ENCODE peak calls at places on chromosomes 3 and 15, in nine cellular contexts. One of them, this sample, is unnamed.

GRCh38 chr15:87287156-87287555 is 969.4 kb downstream of the NTRK3 start:
- DNase-seq in non-pigmented ciliary epithelial cell: peak; percentile 40
- DNase-seq in OCI-LY7: no peak
- DNase-seq in AG10803: peak; percentile 80
- DNase-seq in stimulated activated CD8-positive, alpha-beta memory T cell treated with anti-CD3 and anti-CD28 coated beads, Interleukin-12 subunit alpha, Interleukin-12 subunit beta, amount 100 ng/mL, for 1 hour: no peak
- DNase-seq in T-helper 2 cell treated with Interferon-gamma antibody and Interleukin-4, amounts not matched to agents 5 μg/mL and 100 μg/mL, for 36 hours: no peak
- DNase-seq in activated T-helper 1 cell treated with anti-CD3 and anti-CD28 coated beads, Interleukin-2, amount 50 U/mL, for 16 hours: no peak
- DNase-seq in NCI-H2081: no peak
- DNase-seq in activated effector memory CD4-positive, alpha-beta T cell treated with anti-CD3 and anti-CD28 coated beads, Interleukin-2, amount 50 U/mL, for 16 hours: no peak
- DNase-seq in this sample: no peak

GRCh38 chr15:25688166-25688565 is 175.0 kb downstream of the ATP10A start:
- DNase-seq in AG10803: no peak
- DNase-seq in T-helper 2 cell treated with Interferon-gamma antibody and Interleukin-4, amounts not matched to agents 5 μg/mL and 100 μg/mL, for 36 hours: no peak
- DNase-seq in stimulated activated CD8-positive, alpha-beta memory T cell treated with anti-CD3 and anti-CD28 coated beads, Interleukin-12 subunit alpha, Interleukin-12 subunit beta, amount 100 ng/mL, for 1 hour: no peak
- DNase-seq in OCI-LY7: no peak
- DNase-seq in NCI-H2081: no peak
- DNase-seq in activated effector memory CD4-positive, alpha-beta T cell treated with anti-CD3 and anti-CD28 coated beads, Interleukin-2, amount 50 U/mL, for 16 hours: no peak
- DNase-seq in non-pigmented ciliary epithelial cell: no peak
- DNase-seq in activated T-helper 1 cell treated with anti-CD3 and anti-CD28 coated beads, Interleukin-2, amount 50 U/mL, for 16 hours: no peak
- DNase-seq in this sample: no peak

GRCh38 chr3:177935008-177935407 is 601.2 kb upstream of the KCNMB2 start:
- DNase-seq in T-helper 2 cell treated with Interferon-gamma antibody and Interleukin-4, amounts not matched to agents 5 μg/mL and 100 μg/mL, for 36 hours: no peak
- DNase-seq in AG10803: no peak
- DNase-seq in non-pigmented ciliary epithelial cell: no peak
- DNase-seq in activated T-helper 1 cell treated with anti-CD3 and anti-CD28 coated beads, Interleukin-2, amount 50 U/mL, for 16 hours: no peak
- DNase-seq in OCI-LY7: no peak
- DNase-seq in stimulated activated CD8-positive, alpha-beta memory T cell treated with anti-CD3 and anti-CD28 coated beads, Interleukin-12 subunit alpha, Interleukin-12 subunit beta, amount 100 ng/mL, for 1 hour: no peak
- DNase-seq in NCI-H2081: no peak
- DNase-seq in activated effector memory CD4-positive, alpha-beta T cell treated with anti-CD3 and anti-CD28 coated beads, Interleukin-2, amount 50 U/mL, for 16 hours: no peak
- DNase-seq in this sample: no peak

GRCh38 chr15:57356636-57357035 is 19.7 kb upstream of the CGNL1 start:
- DNase-seq in AG10803: peak; percentile 80
- DNase-seq in stimulated activated CD8-positive, alpha-beta memory T cell treated with anti-CD3 and anti-CD28 coated beads, Interleukin-12 subunit alpha, Interleukin-12 subunit beta, amount 100 ng/mL, for 1 hour: no peak
- DNase-seq in non-pigmented ciliary epithelial cell: peak; percentile 49
- DNase-seq in activated T-helper 1 cell treated with anti-CD3 and anti-CD28 coated beads, Interleukin-2, amount 50 U/mL, for 16 hours: no peak
- DNase-seq in T-helper 2 cell treated with Interferon-gamma antibody and Interleukin-4, amounts not matched to agents 5 μg/mL and 100 μg/mL, for 36 hours: no peak
- DNase-seq in NCI-H2081: no peak
- DNase-seq in OCI-LY7: no peak
- DNase-seq in activated effector memory CD4-positive, alpha-beta T cell treated with anti-CD3 and anti-CD28 coated beads, Interleukin-2, amount 50 U/mL, for 16 hours: no peak
- DNase-seq in this sample: no peak

GRCh38 chr3:42066516-42067181 is 24.5 kb upstream of the TRAK1 start:
- DNase-seq in NCI-H2081: peak; percentile 20
- DNase-seq in activated effector memory CD4-positive, alpha-beta T cell treated with anti-CD3 and anti-CD28 coated beads, Interleukin-2, amount 50 U/mL, for 16 hours: no peak
- DNase-seq in non-pigmented ciliary epithelial cell: no peak
- DNase-seq in stimulated activated CD8-positive, alpha-beta memory T cell treated with anti-CD3 and anti-CD28 coated beads, Interleukin-12 subunit alpha, Interleukin-12 subunit beta, amount 100 ng/mL, for 1 hour: no peak
- DNase-seq in OCI-LY7: peak; percentile 41
- DNase-seq in AG10803: peak; percentile 90
- DNase-seq in activated T-helper 1 cell treated with anti-CD3 and anti-CD28 coated beads, Interleukin-2, amount 50 U/mL, for 16 hours: no peak
- DNase-seq in T-helper 2 cell treated with Interferon-gamma antibody and Interleukin-4, amounts not matched to agents 5 μg/mL and 100 μg/mL, for 36 hours: no peak
- DNase-seq in this sample: no peak

GRCh38 chr15:70526221-70526973 is 237.0 kb downstream of the UACA start:
- DNase-seq in OCI-LY7: peak; percentile 38
- DNase-seq in activated effector memory CD4-positive, alpha-beta T cell treated with anti-CD3 and anti-CD28 coated beads, Interleukin-2, amount 50 U/mL, for 16 hours: no peak
- DNase-seq in T-helper 2 cell treated with Interferon-gamma antibody and Interleukin-4, amounts not matched to agents 5 μg/mL and 100 μg/mL, for 36 hours: no peak
- DNase-seq in activated T-helper 1 cell treated with anti-CD3 and anti-CD28 coated beads, Interleukin-2, amount 50 U/mL, for 16 hours: no peak
- DNase-seq in stimulated activated CD8-positive, alpha-beta memory T cell treated with anti-CD3 and anti-CD28 coated beads, Interleukin-12 subunit alpha, Interleukin-12 subunit beta, amount 100 ng/mL, for 1 hour: no peak
- DNase-seq in NCI-H2081: peak; percentile 91
- DNase-seq in AG10803: peak; percentile 76
- DNase-seq in non-pigmented ciliary epithelial cell: peak; percentile 53
- DNase-seq in this sample: peak; percentile 29

GRCh38 chr15:31471731-31472430 is 145.2 kb downstream of the KLF13 start:
- DNase-seq in OCI-LY7: no peak
- DNase-seq in stimulated activated CD8-positive, alpha-beta memory T cell treated with anti-CD3 and anti-CD28 coated beads, Interleukin-12 subunit alpha, Interleukin-12 subunit beta, amount 100 ng/mL, for 1 hour: no peak
- DNase-seq in activated T-helper 1 cell treated with anti-CD3 and anti-CD28 coated beads, Interleukin-2, amount 50 U/mL, for 16 hours: no peak
- DNase-seq in non-pigmented ciliary epithelial cell: peak; percentile 84
- DNase-seq in activated effector memory CD4-positive, alpha-beta T cell treated with anti-CD3 and anti-CD28 coated beads, Interleukin-2, amount 50 U/mL, for 16 hours: no peak
- DNase-seq in T-helper 2 cell treated with Interferon-gamma antibody and Interleukin-4, amounts not matched to agents 5 μg/mL and 100 μg/mL, for 36 hours: no peak
- DNase-seq in AG10803: peak; percentile 94
- DNase-seq in NCI-H2081: no peak
- DNase-seq in this sample: no peak

GRCh38 chr15:75098371-75098770 is 75.0 kb downstream of the PPCDC start:
- DNase-seq in NCI-H2081: no peak
- DNase-seq in activated T-helper 1 cell treated with anti-CD3 and anti-CD28 coated beads, Interleukin-2, amount 50 U/mL, for 16 hours: no peak
- DNase-seq in non-pigmented ciliary epithelial cell: no peak
- DNase-seq in T-helper 2 cell treated with Interferon-gamma antibody and Interleukin-4, amounts not matched to agents 5 μg/mL and 100 μg/mL, for 36 hours: no peak
- DNase-seq in AG10803: no peak
- DNase-seq in stimulated activated CD8-positive, alpha-beta memory T cell treated with anti-CD3 and anti-CD28 coated beads, Interleukin-12 subunit alpha, Interleukin-12 subunit beta, amount 100 ng/mL, for 1 hour: no peak
- DNase-seq in activated effector memory CD4-positive, alpha-beta T cell treated with anti-CD3 and anti-CD28 coated beads, Interleukin-2, amount 50 U/mL, for 16 hours: no peak
- DNase-seq in OCI-LY7: no peak
- DNase-seq in this sample: no peak

GRCh38 chr3:183880121-183880520 is 4.6 kb downstream of the PARL start:
- DNase-seq in T-helper 2 cell treated with Interferon-gamma antibody and Interleukin-4, amounts not matched to agents 5 μg/mL and 100 μg/mL, for 36 hours: no peak
- DNase-seq in activated effector memory CD4-positive, alpha-beta T cell treated with anti-CD3 and anti-CD28 coated beads, Interleukin-2, amount 50 U/mL, for 16 hours: no peak
- DNase-seq in OCI-LY7: no peak
- DNase-seq in NCI-H2081: no peak
- DNase-seq in AG10803: no peak
- DNase-seq in non-pigmented ciliary epithelial cell: no peak
- DNase-seq in stimulated activated CD8-positive, alpha-beta memory T cell treated with anti-CD3 and anti-CD28 coated beads, Interleukin-12 subunit alpha, Interleukin-12 subunit beta, amount 100 ng/mL, for 1 hour: no peak
- DNase-seq in activated T-helper 1 cell treated with anti-CD3 and anti-CD28 coated beads, Interleukin-2, amount 50 U/mL, for 16 hours: no peak
- DNase-seq in this sample: no peak

GRCh38 chr3:161648071-161648470 is 151.5 kb downstream of the OTOL1 start:
- DNase-seq in OCI-LY7: no peak
- DNase-seq in activated T-helper 1 cell treated with anti-CD3 and anti-CD28 coated beads, Interleukin-2, amount 50 U/mL, for 16 hours: no peak
- DNase-seq in T-helper 2 cell treated with Interferon-gamma antibody and Interleukin-4, amounts not matched to agents 5 μg/mL and 100 μg/mL, for 36 hours: no peak
- DNase-seq in AG10803: no peak
- DNase-seq in non-pigmented ciliary epithelial cell: no peak
- DNase-seq in stimulated activated CD8-positive, alpha-beta memory T cell treated with anti-CD3 and anti-CD28 coated beads, Interleukin-12 subunit alpha, Interleukin-12 subunit beta, amount 100 ng/mL, for 1 hour: no peak
- DNase-seq in NCI-H2081: no peak
- DNase-seq in activated effector memory CD4-positive, alpha-beta T cell treated with anti-CD3 and anti-CD28 coated beads, Interleukin-2, amount 50 U/mL, for 16 hours: no peak
- DNase-seq in this sample: no peak

GRCh38 chr3:177585271-177585670 is 388.0 kb upstream of the TBL1XR1 start:
- DNase-seq in stimulated activated CD8-positive, alpha-beta memory T cell treated with anti-CD3 and anti-CD28 coated beads, Interleukin-12 subunit alpha, Interleukin-12 subunit beta, amount 100 ng/mL, for 1 hour: no peak
- DNase-seq in AG10803: no peak
- DNase-seq in OCI-LY7: no peak
- DNase-seq in non-pigmented ciliary epithelial cell: no peak
- DNase-seq in activated T-helper 1 cell treated with anti-CD3 and anti-CD28 coated beads, Interleukin-2, amount 50 U/mL, for 16 hours: no peak
- DNase-seq in NCI-H2081: no peak
- DNase-seq in activated effector memory CD4-positive, alpha-beta T cell treated with anti-CD3 and anti-CD28 coated beads, Interleukin-2, amount 50 U/mL, for 16 hours: no peak
- DNase-seq in T-helper 2 cell treated with Interferon-gamma antibody and Interleukin-4, amounts not matched to agents 5 μg/mL and 100 μg/mL, for 36 hours: no peak
- DNase-seq in this sample: no peak

GRCh38 chr3:48119495-48120193 is 68.6 kb downstream of the CDC25A start:
- DNase-seq in non-pigmented ciliary epithelial cell: no peak
- DNase-seq in stimulated activated CD8-positive, alpha-beta memory T cell treated with anti-CD3 and anti-CD28 coated beads, Interleukin-12 subunit alpha, Interleukin-12 subunit beta, amount 100 ng/mL, for 1 hour: no peak
- DNase-seq in NCI-H2081: no peak
- DNase-seq in activated T-helper 1 cell treated with anti-CD3 and anti-CD28 coated beads, Interleukin-2, amount 50 U/mL, for 16 hours: no peak
- DNase-seq in AG10803: peak; percentile 60
- DNase-seq in OCI-LY7: no peak
- DNase-seq in T-helper 2 cell treated with Interferon-gamma antibody and Interleukin-4, amounts not matched to agents 5 μg/mL and 100 μg/mL, for 36 hours: no peak
- DNase-seq in activated effector memory CD4-positive, alpha-beta T cell treated with anti-CD3 and anti-CD28 coated beads, Interleukin-2, amount 50 U/mL, for 16 hours: no peak
- DNase-seq in this sample: no peak

GRCh38 chr15:42914728-42915497 is 5.7 kb downstream of the TTBK2 start:
- DNase-seq in T-helper 2 cell treated with Interferon-gamma antibody and Interleukin-4, amounts not matched to agents 5 μg/mL and 100 μg/mL, for 36 hours: no peak
- DNase-seq in AG10803: no peak
- DNase-seq in activated effector memory CD4-positive, alpha-beta T cell treated with anti-CD3 and anti-CD28 coated beads, Interleukin-2, amount 50 U/mL, for 16 hours: no peak
- DNase-seq in stimulated activated CD8-positive, alpha-beta memory T cell treated with anti-CD3 and anti-CD28 coated beads, Interleukin-12 subunit alpha, Interleukin-12 subunit beta, amount 100 ng/mL, for 1 hour: no peak
- DNase-seq in OCI-LY7: no peak
- DNase-seq in NCI-H2081: no peak
- DNase-seq in non-pigmented ciliary epithelial cell: no peak
- DNase-seq in activated T-helper 1 cell treated with anti-CD3 and anti-CD28 coated beads, Interleukin-2, amount 50 U/mL, for 16 hours: no peak
- DNase-seq in this sample: no peak

GRCh38 chr15:67836134-67836455 is 3.8 kb downstream of the RNU6-1 start:
- DNase-seq in stimulated activated CD8-positive, alpha-beta memory T cell treated with anti-CD3 and anti-CD28 coated beads, Interleukin-12 subunit alpha, Interleukin-12 subunit beta, amount 100 ng/mL, for 1 hour: no peak
- DNase-seq in activated effector memory CD4-positive, alpha-beta T cell treated with anti-CD3 and anti-CD28 coated beads, Interleukin-2, amount 50 U/mL, for 16 hours: no peak
- DNase-seq in non-pigmented ciliary epithelial cell: no peak
- DNase-seq in T-helper 2 cell treated with Interferon-gamma antibody and Interleukin-4, amounts not matched to agents 5 μg/mL and 100 μg/mL, for 36 hours: no peak
- DNase-seq in AG10803: no peak
- DNase-seq in activated T-helper 1 cell treated with anti-CD3 and anti-CD28 coated beads, Interleukin-2, amount 50 U/mL, for 16 hours: no peak
- DNase-seq in NCI-H2081: no peak
- DNase-seq in OCI-LY7: no peak
- DNase-seq in this sample: no peak

GRCh38 chr3:19541284-19541683 is 392.7 kb downstream of the EFHB start:
- DNase-seq in stimulated activated CD8-positive, alpha-beta memory T cell treated with anti-CD3 and anti-CD28 coated beads, Interleukin-12 subunit alpha, Interleukin-12 subunit beta, amount 100 ng/mL, for 1 hour: no peak
- DNase-seq in activated T-helper 1 cell treated with anti-CD3 and anti-CD28 coated beads, Interleukin-2, amount 50 U/mL, for 16 hours: no peak
- DNase-seq in activated effector memory CD4-positive, alpha-beta T cell treated with anti-CD3 and anti-CD28 coated beads, Interleukin-2, amount 50 U/mL, for 16 hours: no peak
- DNase-seq in OCI-LY7: no peak
- DNase-seq in NCI-H2081: no peak
- DNase-seq in T-helper 2 cell treated with Interferon-gamma antibody and Interleukin-4, amounts not matched to agents 5 μg/mL and 100 μg/mL, for 36 hours: no peak
- DNase-seq in non-pigmented ciliary epithelial cell: no peak
- DNase-seq in AG10803: no peak
- DNase-seq in this sample: no peak

GRCh38 chr3:39291903-39292329 is 12.1 kb upstream of the CX3CR1 start:
- DNase-seq in activated effector memory CD4-positive, alpha-beta T cell treated with anti-CD3 and anti-CD28 coated beads, Interleukin-2, amount 50 U/mL, for 16 hours: peak; percentile 91
- DNase-seq in T-helper 2 cell treated with Interferon-gamma antibody and Interleukin-4, amounts not matched to agents 5 μg/mL and 100 μg/mL, for 36 hours: peak; percentile 65
- DNase-seq in NCI-H2081: peak; percentile 37
- DNase-seq in non-pigmented ciliary epithelial cell: no peak
- DNase-seq in stimulated activated CD8-positive, alpha-beta memory T cell treated with anti-CD3 and anti-CD28 coated beads, Interleukin-12 subunit alpha, Interleukin-12 subunit beta, amount 100 ng/mL, for 1 hour: peak; percentile 71
- DNase-seq in activated T-helper 1 cell treated with anti-CD3 and anti-CD28 coated beads, Interleukin-2, amount 50 U/mL, for 16 hours: peak; percentile 57
- DNase-seq in OCI-LY7: peak; percentile 70
- DNase-seq in AG10803: peak; percentile 29
- DNase-seq in this sample: peak; percentile 75

GRCh38 chr15:38054488-38054887 is 120.0 kb downstream of the TMCO5A start:
- DNase-seq in NCI-H2081: no peak
- DNase-seq in stimulated activated CD8-positive, alpha-beta memory T cell treated with anti-CD3 and anti-CD28 coated beads, Interleukin-12 subunit alpha, Interleukin-12 subunit beta, amount 100 ng/mL, for 1 hour: no peak
- DNase-seq in AG10803: peak; percentile 60
- DNase-seq in T-helper 2 cell treated with Interferon-gamma antibody and Interleukin-4, amounts not matched to agents 5 μg/mL and 100 μg/mL, for 36 hours: no peak
- DNase-seq in activated effector memory CD4-positive, alpha-beta T cell treated with anti-CD3 and anti-CD28 coated beads, Interleukin-2, amount 50 U/mL, for 16 hours: no peak
- DNase-seq in non-pigmented ciliary epithelial cell: no peak
- DNase-seq in OCI-LY7: no peak
- DNase-seq in activated T-helper 1 cell treated with anti-CD3 and anti-CD28 coated beads, Interleukin-2, amount 50 U/mL, for 16 hours: no peak
- DNase-seq in this sample: no peak

GRCh38 chr15:38512901-38513300 is 51.7 kb downstream of the RASGRP1 start:
- DNase-seq in non-pigmented ciliary epithelial cell: no peak
- DNase-seq in stimulated activated CD8-positive, alpha-beta memory T cell treated with anti-CD3 and anti-CD28 coated beads, Interleukin-12 subunit alpha, Interleukin-12 subunit beta, amount 100 ng/mL, for 1 hour: no peak
- DNase-seq in activated T-helper 1 cell treated with anti-CD3 and anti-CD28 coated beads, Interleukin-2, amount 50 U/mL, for 16 hours: no peak
- DNase-seq in AG10803: no peak
- DNase-seq in activated effector memory CD4-positive, alpha-beta T cell treated with anti-CD3 and anti-CD28 coated beads, Interleukin-2, amount 50 U/mL, for 16 hours: no peak
- DNase-seq in T-helper 2 cell treated with Interferon-gamma antibody and Interleukin-4, amounts not matched to agents 5 μg/mL and 100 μg/mL, for 36 hours: no peak
- DNase-seq in NCI-H2081: no peak
- DNase-seq in OCI-LY7: no peak
- DNase-seq in this sample: no peak

GRCh38 chr3:123571264-123571972 is 13.4 kb downstream of the HACD2 start:
- DNase-seq in OCI-LY7: no peak
- DNase-seq in NCI-H2081: no peak
- DNase-seq in T-helper 2 cell treated with Interferon-gamma antibody and Interleukin-4, amounts not matched to agents 5 μg/mL and 100 μg/mL, for 36 hours: no peak
- DNase-seq in non-pigmented ciliary epithelial cell: no peak
- DNase-seq in stimulated activated CD8-positive, alpha-beta memory T cell treated with anti-CD3 and anti-CD28 coated beads, Interleukin-12 subunit alpha, Interleukin-12 subunit beta, amount 100 ng/mL, for 1 hour: no peak
- DNase-seq in AG10803: no peak
- DNase-seq in activated T-helper 1 cell treated with anti-CD3 and anti-CD28 coated beads, Interleukin-2, amount 50 U/mL, for 16 hours: no peak
- DNase-seq in activated effector memory CD4-positive, alpha-beta T cell treated with anti-CD3 and anti-CD28 coated beads, Interleukin-2, amount 50 U/mL, for 16 hours: no peak
- DNase-seq in this sample: no peak

GRCh38 chr3:114439279-114439678 is 145.5 kb downstream of the TIGIT start:
- DNase-seq in OCI-LY7: no peak
- DNase-seq in AG10803: no peak
- DNase-seq in non-pigmented ciliary epithelial cell: peak; percentile 38
- DNase-seq in NCI-H2081: no peak
- DNase-seq in T-helper 2 cell treated with Interferon-gamma antibody and Interleukin-4, amounts not matched to agents 5 μg/mL and 100 μg/mL, for 36 hours: no peak
- DNase-seq in activated T-helper 1 cell treated with anti-CD3 and anti-CD28 coated beads, Interleukin-2, amount 50 U/mL, for 16 hours: no peak
- DNase-seq in activated effector memory CD4-positive, alpha-beta T cell treated with anti-CD3 and anti-CD28 coated beads, Interleukin-2, amount 50 U/mL, for 16 hours: no peak
- DNase-seq in stimulated activated CD8-positive, alpha-beta memory T cell treated with anti-CD3 and anti-CD28 coated beads, Interleukin-12 subunit alpha, Interleukin-12 subunit beta, amount 100 ng/mL, for 1 hour: no peak
- DNase-seq in this sample: no peak

GRCh38 chr3:187130346-187131066 is 8.8 kb downstream of the RPL39L start:
- DNase-seq in activated effector memory CD4-positive, alpha-beta T cell treated with anti-CD3 and anti-CD28 coated beads, Interleukin-2, amount 50 U/mL, for 16 hours: peak; percentile 69
- DNase-seq in OCI-LY7: peak; percentile 80
- DNase-seq in stimulated activated CD8-positive, alpha-beta memory T cell treated with anti-CD3 and anti-CD28 coated beads, Interleukin-12 subunit alpha, Interleukin-12 subunit beta, amount 100 ng/mL, for 1 hour: no peak
- DNase-seq in AG10803: peak; percentile 24
- DNase-seq in NCI-H2081: no peak
- DNase-seq in activated T-helper 1 cell treated with anti-CD3 and anti-CD28 coated beads, Interleukin-2, amount 50 U/mL, for 16 hours: no peak
- DNase-seq in T-helper 2 cell treated with Interferon-gamma antibody and Interleukin-4, amounts not matched to agents 5 μg/mL and 100 μg/mL, for 36 hours: peak; percentile 60
- DNase-seq in non-pigmented ciliary epithelial cell: peak; percentile 20
- DNase-seq in this sample: peak; percentile 48

This sample was measured in central memory CD8-positive, alpha-beta T cell.